ENCODE peak calls at places on chromosomes 2 and 18, in five cellular contexts. N is stimulated activated CD8-positive, alpha-beta memory T cell treated with anti-CD3 and anti-CD28 coated beads, Interleukin-7, amount 100 ng/mL, for 24 hours; D is progenitor cell of endocrine pancreas; J is MM.1S; B is adrenal gland. A is an unnamed sample.

GRCh38 chr18:37712776-37713175 is 147.2 kb upstream of the CELF4 start:
- DNase-seq in N (no peak), D (no peak), J (no peak), B (no peak), A (no peak)

GRCh38 chr2:238817382-238817781 is 30.5 kb upstream of the TWIST2 start:
- DNase-seq in N (no peak), D (no peak), J (no peak), B (no peak), A (no peak)

GRCh38 chr18:70457223-70457622 is 168.4 kb downstream of the SOCS6 start:
- DNase-seq in N (no peak), D (no peak), J (no peak), B (no peak), A (no peak)

GRCh38 chr2:227324671-227325055 is 388 bp upstream of the MFF start:
- DNase-seq in N (no peak), D (no peak), J (peak), B (no peak), A (peak)

GRCh38 chr18:79962311-79962710 is 2.1 kb upstream of the HSBP1L1 start:
- DNase-seq in N (no peak), D (no peak), J (no peak), B (no peak), A (no peak)

GRCh38 chr2:111930875-111931274 is 32.5 kb downstream of the MERTK start:
- DNase-seq in N (no peak), D (no peak), J (peak), B (no peak), A (peak)

GRCh38 chr2:70516596-70516995 is 37.0 kb downstream of the TGFA start:
- DNase-seq in N (no peak), D (no peak), J (no peak), B (peak), A (no peak)

GRCh38 chr2:177342736-177343135 is 49.8 kb upstream of the AGPS start:
- DNase-seq in N (no peak), D (no peak), J (no peak), B (no peak), A (no peak)

GRCh38 chr2:215830313-215830712 is 183.0 kb downstream of the MREG start:
- DNase-seq in N (no peak), D (no peak), J (no peak), B (peak), A (peak)

GRCh38 chr2:29189052-29189451 is 73.8 kb downstream of the CLIP4 start:
- DNase-seq in N (no peak), D (no peak), J (peak), B (no peak), A (no peak)

GRCh38 chr2:85741811-85742507 is 11.8 kb upstream of the ATOH8 start:
- DNase-seq in N (no peak), D (no peak), J (no peak), B (peak), A (peak)

GRCh38 chr2:71620851-71621251 is 167.5 kb downstream of the DYSF start:
- DNase-seq in N (no peak), D (no peak), J (no peak), B (no peak), A (no peak)

GRCh38 chr2:30359644-30360167 is 87.3 kb upstream of the LCLAT1 start:
- DNase-seq in N (no peak), D (no peak), J (no peak), B (peak), A (no peak)

A was measured in H4.